ENCODE peak calls at places on chromosomes 12 and 14, in seven cellular contexts. P is uterus, W is AG09319, T is MM.1S, O is dorsolateral prefrontal cortex, G is body of pancreas, S is ascending aorta. E is an unnamed sample.

GRCh38 chr14:23430733-23431105 is 4.7 kb downstream of the MYH7 start:
- DNase-seq in P (no peak), W (no peak), T (no peak), O (peak), G (no peak), S (peak), E (no peak)

GRCh38 chr14:44428239-44428924 is 78.7 kb downstream of the FSCB start:
- DNase-seq in P (no peak), W (no peak), T (no peak), O (no peak), G (no peak), S (no peak), E (no peak)

GRCh38 chr14:73374218-73374617 is 84.1 kb downstream of the NUMB start:
- DNase-seq in P (no peak), W (no peak), T (no peak), O (no peak), G (peak), S (no peak), E (no peak)

GRCh38 chr12:65895759-65896656 is 71.7 kb downstream of the HMGA2 start:
- DNase-seq in P (no peak), W (no peak), T (no peak), O (no peak), G (peak), S (no peak), E (no peak)

GRCh38 chr12:31369712-31370521 is 44.0 kb upstream of the SINHCAF start:
- DNase-seq in P (peak), W (peak), T (no peak), O (no peak), G (peak), S (peak), E (no peak)

GRCh38 chr12:130715996-130716917 is at the start of gene RIMBP2:
- DNase-seq in P (peak), W (no peak), T (no peak), O (peak), G (peak), S (no peak), E (peak)

GRCh38 chr12:123269395-123269892 is 2.2 kb downstream of the CDK2AP1 start:
- DNase-seq in P (peak), W (peak), T (no peak), O (peak), G (peak), S (peak), E (peak)

GRCh38 chr12:131713349-131713748 is 2.5 kb downstream of the SFSWAP start:
- DNase-seq in P (no peak), W (no peak), T (no peak), O (no peak), G (no peak), S (no peak), E (no peak)

GRCh38 chr12:131098178-131098981 is 144.7 kb downstream of the ADGRD1 start:
- DNase-seq in P (peak), W (no peak), T (no peak), O (no peak), G (no peak), S (peak), E (no peak)

GRCh38 chr12:110931315-110931728 is 10.9 kb upstream of the MYL2 start:
- DNase-seq in P (no peak), W (no peak), T (no peak), O (no peak), G (no peak), S (no peak), E (no peak)

GRCh38 chr12:93979189-93979588 is 169.2 kb upstream of the PLXNC1 start:
- DNase-seq in P (no peak), W (no peak), T (peak), O (no peak), G (peak), S (no peak), E (peak)

GRCh38 chr14:95126906-95127530 is 30.3 kb downstream of the DICER1 start:
- DNase-seq in P (no peak), W (no peak), T (no peak), O (no peak), G (no peak), S (no peak), E (no peak)

GRCh38 chr14:23079716-23080115 is 15.2 kb downstream of the ACIN1 start:
- DNase-seq in P (no peak), W (no peak), T (no peak), O (no peak), G (no peak), S (peak), E (no peak)

GRCh38 chr12:106358410-106359241 is 1.1 kb downstream of the POLR3B start:
- DNase-seq in P (peak), W (no peak), T (no peak), O (no peak), G (peak), S (peak), E (peak)

GRCh38 chr14:96399405-96399804 is 7.5 kb downstream of the AK7 start:
- DNase-seq in P (no peak), W (no peak), T (no peak), O (no peak), G (no peak), S (no peak), E (no peak)

GRCh38 chr14:44963775-44964380 is 1.9 kb downstream of the TOGARAM1 start:
- DNase-seq in P (no peak), W (no peak), T (no peak), O (no peak), G (no peak), S (no peak), E (peak)

GRCh38 chr14:78567343-78567742 is 397.2 kb downstream of the NRXN3 start:
- DNase-seq in P (no peak), W (no peak), T (no peak), O (no peak), G (no peak), S (no peak), E (no peak)

GRCh38 chr12:11798856-11799530 is 149.5 kb downstream of the ETV6 start:
- DNase-seq in P (no peak), W (no peak), T (no peak), O (no peak), G (no peak), S (no peak), E (no peak)

GRCh38 chr12:100942984-100943749 is 148.6 kb downstream of the ANO4 start:
- DNase-seq in P (no peak), W (no peak), T (no peak), O (no peak), G (no peak), S (no peak), E (no peak)

GRCh38 chr14:64823305-64823985 is 56.3 kb downstream of the SPTB start:
- DNase-seq in P (peak), W (peak), T (peak), O (peak), G (peak), S (peak), E (peak)

DNA sequence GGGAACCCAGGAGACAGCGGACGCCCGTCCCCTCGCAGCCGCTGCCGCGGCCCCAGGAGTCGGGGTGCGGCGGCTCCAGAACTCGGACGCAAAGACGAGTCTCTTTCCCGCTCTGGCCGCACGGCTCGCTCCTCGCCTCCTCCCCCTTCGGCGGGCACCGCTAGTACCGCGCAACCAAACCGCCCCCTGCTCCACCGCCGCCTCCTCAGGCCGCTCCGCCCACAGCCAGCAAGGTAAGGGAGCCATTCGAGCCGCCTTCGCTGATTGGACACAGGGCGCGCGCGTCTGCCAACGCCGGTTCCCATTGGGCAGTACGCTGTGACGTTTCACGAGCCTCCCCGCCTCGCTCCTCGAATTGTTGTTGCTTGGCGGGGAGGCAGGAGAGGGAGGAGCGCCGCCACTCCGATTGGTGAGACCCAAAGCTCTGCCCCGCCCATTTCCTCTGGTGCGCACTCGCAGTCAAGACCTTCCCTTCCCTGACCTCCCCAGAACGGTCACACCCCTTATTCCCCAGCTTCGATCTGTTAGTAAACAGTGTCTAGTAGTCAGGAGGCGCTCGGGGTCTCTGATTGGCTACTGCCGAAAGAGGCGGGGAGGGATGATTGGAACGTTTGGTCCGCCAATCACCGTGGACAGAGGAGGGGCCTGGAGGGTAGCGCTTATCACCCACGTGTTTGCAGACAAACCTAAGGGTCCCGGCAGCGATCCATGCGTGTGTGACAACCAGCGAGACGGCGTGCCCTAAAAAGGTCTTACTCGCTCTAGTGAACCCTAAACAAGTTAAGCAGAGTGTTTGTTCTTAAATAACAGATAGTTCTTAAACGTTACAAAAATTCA is at the start of gene RPS6KA5:
- DNase-seq in P (peak), W (peak), T (peak), O (peak), G (peak), S (peak), E (peak)
- TF ChIP-seq CTCF in P (peak), W (no peak), T (no peak), O (no peak), G (no peak), S (peak), E (no peak)

GRCh38 chr14:104268295-104268694 is 129.9 kb downstream of the KIF26A start:
- DNase-seq in P (no peak), W (no peak), T (no peak), O (no peak), G (no peak), S (no peak), E (no peak)

GRCh38 chr14:104271394-104271793 is 133.0 kb downstream of the KIF26A start:
- DNase-seq in P (no peak), W (no peak), T (no peak), O (no peak), G (no peak), S (no peak), E (no peak)

GRCh38 chr14:104266643-104267575 is 128.5 kb downstream of the KIF26A start:
- DNase-seq in P (peak), W (no peak), T (no peak), O (no peak), G (no peak), S (peak), E (no peak)

GRCh38 chr14:104267895-104268294 is 129.5 kb downstream of the KIF26A start:
- DNase-seq in P (peak), W (no peak), T (no peak), O (no peak), G (no peak), S (peak), E (no peak)

GRCh38 chr14:104268725-104269436 is 130.5 kb downstream of the KIF26A start:
- DNase-seq in P (peak), W (no peak), T (no peak), O (no peak), G (no peak), S (peak), E (no peak)
- TF ChIP-seq CTCF in P (no peak), W (no peak), T (no peak), O (no peak), G (no peak), S (no peak), E (no peak)

GRCh38 chr12:56189336-56189917 is at the start of gene SMARCC2:
- DNase-seq in P (peak), W (peak), T (peak), O (peak), G (peak), S (peak), E (peak)

GRCh38 chr12:56188116-56188785 is 1.0 kb downstream of the SMARCC2 start:
- DNase-seq in P (no peak), W (no peak), T (no peak), O (no peak), G (no peak), S (no peak), E (peak)

GRCh38 chr12:56188786-56189335 is 422 bp downstream of the SMARCC2 start:
- DNase-seq in P (no peak), W (no peak), T (no peak), O (no peak), G (no peak), S (peak), E (peak)

GRCh38 chr12:56190695-56191155 is 1.4 kb upstream of the SMARCC2 start:
- DNase-seq in P (no peak), W (no peak), T (no peak), O (no peak), G (no peak), S (no peak), E (no peak)

DNA sequence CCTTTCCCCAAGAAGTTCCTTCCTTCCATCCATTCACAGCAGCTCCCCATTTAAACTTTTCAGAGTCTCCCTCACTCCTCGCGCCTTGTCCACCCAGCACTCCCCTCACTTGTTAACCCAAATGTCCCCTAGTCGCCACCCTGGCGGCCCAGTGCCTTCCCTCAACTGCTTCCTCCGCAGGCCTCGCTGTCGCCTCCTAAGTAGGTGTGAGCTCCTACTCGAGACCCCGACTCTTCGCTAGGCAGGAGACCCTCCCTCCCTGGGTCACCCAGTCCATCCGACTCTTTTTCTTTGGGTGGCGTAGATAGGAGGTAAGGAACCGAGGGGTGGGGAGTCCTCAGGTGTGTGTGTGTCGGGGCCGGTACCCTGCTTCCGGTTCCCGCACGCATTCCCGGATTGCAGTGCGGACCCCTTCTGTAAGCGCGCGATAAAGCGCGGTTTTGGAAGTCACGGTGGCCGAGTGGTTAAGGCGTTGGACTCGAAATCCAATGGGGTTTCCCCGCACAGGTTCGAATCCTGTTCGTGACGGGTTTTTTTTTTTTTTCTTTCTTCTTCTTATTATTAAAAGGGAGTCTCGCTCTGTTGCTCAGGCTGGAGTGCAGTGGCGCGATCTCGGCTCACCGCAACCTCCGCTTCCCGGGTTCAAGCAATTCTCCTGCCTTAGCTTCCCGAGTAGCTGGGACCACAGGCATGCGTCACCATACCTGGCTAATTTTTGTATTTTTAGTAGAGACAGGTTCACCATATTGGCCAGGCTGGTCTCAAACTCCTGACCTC is 823 bp upstream of the SMARCC2 start:
- DNase-seq in P (peak), W (peak), T (peak), O (peak), G (peak), S (peak), E (peak)
- TF ChIP-seq CTCF in P (no peak), W (no peak), T (no peak), O (no peak), G (peak), S (no peak), E (no peak)

GRCh38 chr12:71216725-71217579 is 59.2 kb upstream of the TSPAN8 start:
- DNase-seq in P (no peak), W (peak), T (peak), O (peak), G (peak), S (peak), E (peak)
- TF ChIP-seq CTCF in P (no peak), W (peak), T (peak), O (peak), G (peak), S (peak), E (peak)

DNA sequence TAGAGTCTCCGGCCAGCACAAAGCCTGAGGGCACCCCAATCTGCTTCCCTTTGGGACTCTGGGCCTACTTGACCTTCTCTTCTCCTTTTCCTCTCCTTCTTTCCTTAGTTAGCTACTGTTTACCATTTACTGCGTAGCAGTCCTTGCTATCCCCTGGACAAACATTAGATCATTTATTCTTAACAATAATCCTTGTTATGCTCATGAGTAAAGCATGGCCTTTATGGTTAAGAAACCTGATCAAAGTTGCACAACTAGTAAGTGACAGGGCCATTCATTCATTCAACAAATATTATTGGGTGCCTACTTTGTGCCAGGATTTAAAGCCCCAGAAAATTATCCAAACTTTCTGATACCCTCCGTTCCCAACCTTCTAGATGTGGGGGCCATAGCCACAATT is 3.2 kb upstream of the HDAC7 start:
- DNase-seq in P (no peak), W (no peak), T (no peak), O (no peak), G (no peak), S (no peak), E (no peak)
- TF ChIP-seq CTCF in P (no peak), W (no peak), T (no peak), O (no peak), G (no peak), S (no peak), E (no peak)

GRCh38 chr12:95724767-95725166 is 65.8 kb downstream of the NTN4 start:
- DNase-seq in P (no peak), W (no peak), T (no peak), O (no peak), G (no peak), S (no peak), E (no peak)

GRCh38 chr12:95723693-95724384 is 66.7 kb downstream of the NTN4 start:
- DNase-seq in P (no peak), W (no peak), T (no peak), O (no peak), G (no peak), S (no peak), E (no peak)

GRCh38 chr12:95718001-95718400 is 72.6 kb downstream of the NTN4 start:
- DNase-seq in P (no peak), W (no peak), T (peak), O (no peak), G (no peak), S (no peak), E (no peak)

GRCh38 chr12:95718772-95719171 is 71.8 kb downstream of the NTN4 start:
- DNase-seq in P (no peak), W (no peak), T (no peak), O (no peak), G (no peak), S (no peak), E (no peak)

GRCh38 chr12:95721320-95721719 is 69.2 kb downstream of the NTN4 start:
- DNase-seq in P (no peak), W (no peak), T (no peak), O (no peak), G (no peak), S (no peak), E (peak)
- TF ChIP-seq CTCF in P (no peak), W (peak), T (peak), O (no peak), G (no peak), S (no peak), E (no peak)

DNA sequence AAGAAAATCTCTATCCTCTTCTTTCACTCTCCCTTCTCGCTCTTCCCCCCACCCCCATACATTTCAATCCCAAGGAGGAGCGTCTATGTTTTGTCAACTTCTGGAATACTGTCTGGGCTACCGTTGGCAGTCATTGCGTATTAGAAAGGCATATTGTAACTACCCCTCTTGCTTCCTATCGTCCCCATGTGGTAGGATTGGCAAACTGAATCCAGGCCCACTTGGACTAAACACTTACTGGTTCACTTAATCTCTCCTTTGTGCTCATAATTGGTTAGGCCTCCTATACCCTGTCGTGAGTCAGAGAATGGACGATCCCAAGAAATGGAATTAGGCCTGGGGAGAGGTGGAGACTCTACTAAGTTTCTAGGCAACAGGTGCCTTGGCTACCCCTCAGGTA is 68.8 kb upstream of the SLC8A3 start:
- DNase-seq in P (no peak), W (no peak), T (peak), O (no peak), G (no peak), S (no peak), E (peak)
- TF ChIP-seq CTCF in P (no peak), W (no peak), T (peak), O (no peak), G (no peak), S (no peak), E (peak)